ENCODE peak calls at places on chromosomes 11 and 22, in seven cellular contexts. One of them, this sample, is unnamed.

GRCh38 chr22:47073101-47073500 is 310.7 kb downstream of the TBC1D22A start:
- DNase-seq in NCI-H774: no peak
- DNase-seq in sciatic nerve: no peak
- DNase-seq in activated CD4-positive, alpha-beta T cell treated with anti-CD3 and anti-CD28 coated beads, Interleukin-2, amount 50 U/mL, for 24 hours: no peak
- DNase-seq in CD14-positive monocyte: no peak
- DNase-seq in iPS DF 6.9: no peak
- DNase-seq in stimulated activated CD8-positive, alpha-beta memory T cell treated with anti-CD3 and anti-CD28 coated beads, Interleukin-2, amount 100 ng/mL, for 1 hour: no peak
- DNase-seq in this sample: no peak

GRCh38 chr11:31106326-31106725 is 263.2 kb downstream of the DCDC1 start:
- DNase-seq in NCI-H774: no peak
- DNase-seq in activated CD4-positive, alpha-beta T cell treated with anti-CD3 and anti-CD28 coated beads, Interleukin-2, amount 50 U/mL, for 24 hours: no peak
- DNase-seq in stimulated activated CD8-positive, alpha-beta memory T cell treated with anti-CD3 and anti-CD28 coated beads, Interleukin-2, amount 100 ng/mL, for 1 hour: no peak
- DNase-seq in iPS DF 6.9: no peak
- DNase-seq in CD14-positive monocyte: no peak
- DNase-seq in sciatic nerve: no peak
- DNase-seq in this sample: no peak

GRCh38 chr11:101096036-101096704 is 33.4 kb downstream of the PGR start:
- DNase-seq in CD14-positive monocyte: no peak
- DNase-seq in sciatic nerve: no peak
- DNase-seq in iPS DF 6.9: no peak
- DNase-seq in stimulated activated CD8-positive, alpha-beta memory T cell treated with anti-CD3 and anti-CD28 coated beads, Interleukin-2, amount 100 ng/mL, for 1 hour: no peak
- DNase-seq in NCI-H774: no peak
- DNase-seq in activated CD4-positive, alpha-beta T cell treated with anti-CD3 and anti-CD28 coated beads, Interleukin-2, amount 50 U/mL, for 24 hours: no peak
- DNase-seq in this sample: no peak

GRCh38 chr22:39877079-39877682 is 16.4 kb downstream of the ENTHD1 start:
- DNase-seq in CD14-positive monocyte: no peak
- DNase-seq in NCI-H774: no peak
- DNase-seq in sciatic nerve: no peak
- DNase-seq in stimulated activated CD8-positive, alpha-beta memory T cell treated with anti-CD3 and anti-CD28 coated beads, Interleukin-2, amount 100 ng/mL, for 1 hour: no peak
- DNase-seq in activated CD4-positive, alpha-beta T cell treated with anti-CD3 and anti-CD28 coated beads, Interleukin-2, amount 50 U/mL, for 24 hours: no peak
- DNase-seq in iPS DF 6.9: no peak
- DNase-seq in this sample: no peak

GRCh38 chr11:86518211-86518610 is 143.5 kb downstream of the CCDC81 start:
- DNase-seq in iPS DF 6.9: no peak
- DNase-seq in CD14-positive monocyte: no peak
- DNase-seq in NCI-H774: no peak
- DNase-seq in activated CD4-positive, alpha-beta T cell treated with anti-CD3 and anti-CD28 coated beads, Interleukin-2, amount 50 U/mL, for 24 hours: no peak
- DNase-seq in stimulated activated CD8-positive, alpha-beta memory T cell treated with anti-CD3 and anti-CD28 coated beads, Interleukin-2, amount 100 ng/mL, for 1 hour: no peak
- DNase-seq in sciatic nerve: no peak
- DNase-seq in this sample: no peak

GRCh38 chr11:84905411-84905810 is 721.7 kb downstream of the DLG2 start:
- DNase-seq in stimulated activated CD8-positive, alpha-beta memory T cell treated with anti-CD3 and anti-CD28 coated beads, Interleukin-2, amount 100 ng/mL, for 1 hour: no peak
- DNase-seq in sciatic nerve: no peak
- DNase-seq in NCI-H774: no peak
- DNase-seq in CD14-positive monocyte: no peak
- DNase-seq in activated CD4-positive, alpha-beta T cell treated with anti-CD3 and anti-CD28 coated beads, Interleukin-2, amount 50 U/mL, for 24 hours: no peak
- DNase-seq in iPS DF 6.9: no peak
- DNase-seq in this sample: no peak

GRCh38 chr22:22788460-22789037 is 99.1 kb upstream of the IGLL5 start:
- DNase-seq in iPS DF 6.9: no peak
- DNase-seq in activated CD4-positive, alpha-beta T cell treated with anti-CD3 and anti-CD28 coated beads, Interleukin-2, amount 50 U/mL, for 24 hours: no peak
- DNase-seq in CD14-positive monocyte: no peak
- DNase-seq in stimulated activated CD8-positive, alpha-beta memory T cell treated with anti-CD3 and anti-CD28 coated beads, Interleukin-2, amount 100 ng/mL, for 1 hour: no peak
- DNase-seq in NCI-H774: no peak
- DNase-seq in sciatic nerve: no peak
- DNase-seq in this sample: no peak

GRCh38 chr22:47307812-47308211 is 545.4 kb downstream of the TBC1D22A start:
- DNase-seq in CD14-positive monocyte: no peak
- DNase-seq in stimulated activated CD8-positive, alpha-beta memory T cell treated with anti-CD3 and anti-CD28 coated beads, Interleukin-2, amount 100 ng/mL, for 1 hour: no peak
- DNase-seq in sciatic nerve: no peak
- DNase-seq in iPS DF 6.9: no peak
- DNase-seq in NCI-H774: no peak
- DNase-seq in activated CD4-positive, alpha-beta T cell treated with anti-CD3 and anti-CD28 coated beads, Interleukin-2, amount 50 U/mL, for 24 hours: no peak
- DNase-seq in this sample: no peak

GRCh38 chr22:39559456-39560105 is 11.0 kb upstream of the CACNA1I start:
- DNase-seq in sciatic nerve: no peak
- DNase-seq in CD14-positive monocyte: no peak
- DNase-seq in activated CD4-positive, alpha-beta T cell treated with anti-CD3 and anti-CD28 coated beads, Interleukin-2, amount 50 U/mL, for 24 hours: no peak
- DNase-seq in NCI-H774: no peak
- DNase-seq in iPS DF 6.9: peak
- DNase-seq in stimulated activated CD8-positive, alpha-beta memory T cell treated with anti-CD3 and anti-CD28 coated beads, Interleukin-2, amount 100 ng/mL, for 1 hour: no peak
- DNase-seq in this sample: peak

GRCh38 chr11:2540521-2541320 is 95.9 kb downstream of the KCNQ1 start:
- DNase-seq in activated CD4-positive, alpha-beta T cell treated with anti-CD3 and anti-CD28 coated beads, Interleukin-2, amount 50 U/mL, for 24 hours: no peak
- DNase-seq in stimulated activated CD8-positive, alpha-beta memory T cell treated with anti-CD3 and anti-CD28 coated beads, Interleukin-2, amount 100 ng/mL, for 1 hour: no peak
- DNase-seq in sciatic nerve: peak
- DNase-seq in NCI-H774: no peak
- DNase-seq in iPS DF 6.9: no peak
- DNase-seq in CD14-positive monocyte: peak
- DNase-seq in this sample: no peak

GRCh38 chr11:64765291-64765803 is 5.6 kb upstream of the PYGM start:
- DNase-seq in stimulated activated CD8-positive, alpha-beta memory T cell treated with anti-CD3 and anti-CD28 coated beads, Interleukin-2, amount 100 ng/mL, for 1 hour: no peak
- DNase-seq in sciatic nerve: peak
- DNase-seq in activated CD4-positive, alpha-beta T cell treated with anti-CD3 and anti-CD28 coated beads, Interleukin-2, amount 50 U/mL, for 24 hours: no peak
- DNase-seq in iPS DF 6.9: no peak
- DNase-seq in CD14-positive monocyte: no peak
- DNase-seq in NCI-H774: no peak
- DNase-seq in this sample: no peak

GRCh38 chr11:73177380-73178091 is 35.4 kb upstream of the FCHSD2 start:
- DNase-seq in sciatic nerve: no peak
- DNase-seq in CD14-positive monocyte: no peak
- DNase-seq in iPS DF 6.9: no peak
- DNase-seq in NCI-H774: no peak
- DNase-seq in activated CD4-positive, alpha-beta T cell treated with anti-CD3 and anti-CD28 coated beads, Interleukin-2, amount 50 U/mL, for 24 hours: no peak
- DNase-seq in stimulated activated CD8-positive, alpha-beta memory T cell treated with anti-CD3 and anti-CD28 coated beads, Interleukin-2, amount 100 ng/mL, for 1 hour: no peak
- DNase-seq in this sample: no peak

GRCh38 chr11:132312616-132313210 is 942.3 kb downstream of the NTM start:
- DNase-seq in iPS DF 6.9: peak
- DNase-seq in activated CD4-positive, alpha-beta T cell treated with anti-CD3 and anti-CD28 coated beads, Interleukin-2, amount 50 U/mL, for 24 hours: no peak
- DNase-seq in sciatic nerve: no peak
- DNase-seq in CD14-positive monocyte: no peak
- DNase-seq in NCI-H774: peak
- DNase-seq in stimulated activated CD8-positive, alpha-beta memory T cell treated with anti-CD3 and anti-CD28 coated beads, Interleukin-2, amount 100 ng/mL, for 1 hour: no peak
- DNase-seq in this sample: peak

GRCh38 chr11:72348250-72348649 is 86.1 kb downstream of the CLPB start:
- DNase-seq in NCI-H774: no peak
- DNase-seq in iPS DF 6.9: no peak
- DNase-seq in stimulated activated CD8-positive, alpha-beta memory T cell treated with anti-CD3 and anti-CD28 coated beads, Interleukin-2, amount 100 ng/mL, for 1 hour: no peak
- DNase-seq in sciatic nerve: no peak
- DNase-seq in CD14-positive monocyte: no peak
- DNase-seq in activated CD4-positive, alpha-beta T cell treated with anti-CD3 and anti-CD28 coated beads, Interleukin-2, amount 50 U/mL, for 24 hours: no peak
- DNase-seq in this sample: no peak

GRCh38 chr11:87477321-87477720 is 439.6 kb downstream of the TMEM135 start:
- DNase-seq in stimulated activated CD8-positive, alpha-beta memory T cell treated with anti-CD3 and anti-CD28 coated beads, Interleukin-2, amount 100 ng/mL, for 1 hour: no peak
- DNase-seq in sciatic nerve: no peak
- DNase-seq in NCI-H774: no peak
- DNase-seq in iPS DF 6.9: no peak
- DNase-seq in CD14-positive monocyte: no peak
- DNase-seq in activated CD4-positive, alpha-beta T cell treated with anti-CD3 and anti-CD28 coated beads, Interleukin-2, amount 50 U/mL, for 24 hours: no peak
- DNase-seq in this sample: no peak

GRCh38 chr22:46010177-46010867 is 33.4 kb upstream of the WNT7B start:
- DNase-seq in activated CD4-positive, alpha-beta T cell treated with anti-CD3 and anti-CD28 coated beads, Interleukin-2, amount 50 U/mL, for 24 hours: no peak
- DNase-seq in CD14-positive monocyte: no peak
- DNase-seq in sciatic nerve: peak
- DNase-seq in iPS DF 6.9: no peak
- DNase-seq in stimulated activated CD8-positive, alpha-beta memory T cell treated with anti-CD3 and anti-CD28 coated beads, Interleukin-2, amount 100 ng/mL, for 1 hour: no peak
- DNase-seq in NCI-H774: peak
- DNase-seq in this sample: no peak

GRCh38 chr22:31488988-31489617 is 539 bp downstream of the EIF4ENIF1 start:
- DNase-seq in activated CD4-positive, alpha-beta T cell treated with anti-CD3 and anti-CD28 coated beads, Interleukin-2, amount 50 U/mL, for 24 hours: no peak
- DNase-seq in CD14-positive monocyte: no peak
- DNase-seq in stimulated activated CD8-positive, alpha-beta memory T cell treated with anti-CD3 and anti-CD28 coated beads, Interleukin-2, amount 100 ng/mL, for 1 hour: no peak
- DNase-seq in iPS DF 6.9: no peak
- DNase-seq in NCI-H774: no peak
- DNase-seq in sciatic nerve: no peak
- DNase-seq in this sample: peak

GRCh38 chr11:119795231-119795630 is 66.2 kb upstream of the NECTIN1 start:
- DNase-seq in stimulated activated CD8-positive, alpha-beta memory T cell treated with anti-CD3 and anti-CD28 coated beads, Interleukin-2, amount 100 ng/mL, for 1 hour: no peak
- DNase-seq in NCI-H774: no peak
- DNase-seq in CD14-positive monocyte: no peak
- DNase-seq in iPS DF 6.9: no peak
- DNase-seq in activated CD4-positive, alpha-beta T cell treated with anti-CD3 and anti-CD28 coated beads, Interleukin-2, amount 50 U/mL, for 24 hours: no peak
- DNase-seq in sciatic nerve: no peak
- DNase-seq in this sample: no peak

GRCh38 chr11:122097419-122098001 is 18.5 kb downstream of the BLID start:
- DNase-seq in activated CD4-positive, alpha-beta T cell treated with anti-CD3 and anti-CD28 coated beads, Interleukin-2, amount 50 U/mL, for 24 hours: no peak
- DNase-seq in CD14-positive monocyte: no peak
- DNase-seq in sciatic nerve: no peak
- DNase-seq in stimulated activated CD8-positive, alpha-beta memory T cell treated with anti-CD3 and anti-CD28 coated beads, Interleukin-2, amount 100 ng/mL, for 1 hour: no peak
- DNase-seq in NCI-H774: no peak
- DNase-seq in iPS DF 6.9: no peak
- DNase-seq in this sample: no peak

GRCh38 chr11:33724644-33725035 is 11.6 kb downstream of the CD59 start:
- DNase-seq in CD14-positive monocyte: no peak
- DNase-seq in iPS DF 6.9: no peak
- DNase-seq in stimulated activated CD8-positive, alpha-beta memory T cell treated with anti-CD3 and anti-CD28 coated beads, Interleukin-2, amount 100 ng/mL, for 1 hour: no peak
- DNase-seq in activated CD4-positive, alpha-beta T cell treated with anti-CD3 and anti-CD28 coated beads, Interleukin-2, amount 50 U/mL, for 24 hours: no peak
- DNase-seq in NCI-H774: no peak
- DNase-seq in sciatic nerve: no peak
- DNase-seq in this sample: no peak

GRCh38 chr11:111422494-111423249 is 43.6 kb upstream of the POU2AF1 start:
- DNase-seq in activated CD4-positive, alpha-beta T cell treated with anti-CD3 and anti-CD28 coated beads, Interleukin-2, amount 50 U/mL, for 24 hours: peak
- DNase-seq in NCI-H774: peak
- DNase-seq in stimulated activated CD8-positive, alpha-beta memory T cell treated with anti-CD3 and anti-CD28 coated beads, Interleukin-2, amount 100 ng/mL, for 1 hour: no peak
- DNase-seq in iPS DF 6.9: peak
- DNase-seq in sciatic nerve: peak
- DNase-seq in CD14-positive monocyte: no peak
- DNase-seq in this sample: peak

GRCh38 chr11:118264568-118265470 is 722 bp upstream of the MPZL2 start:
- DNase-seq in sciatic nerve: no peak
- DNase-seq in activated CD4-positive, alpha-beta T cell treated with anti-CD3 and anti-CD28 coated beads, Interleukin-2, amount 50 U/mL, for 24 hours: no peak
- DNase-seq in iPS DF 6.9: no peak
- DNase-seq in CD14-positive monocyte: no peak
- DNase-seq in stimulated activated CD8-positive, alpha-beta memory T cell treated with anti-CD3 and anti-CD28 coated beads, Interleukin-2, amount 100 ng/mL, for 1 hour: no peak
- DNase-seq in NCI-H774: no peak
- DNase-seq in this sample: no peak

GRCh38 chr11:108154591-108154990 is 33.2 kb downstream of the ACAT1 start:
- DNase-seq in CD14-positive monocyte: no peak
- DNase-seq in activated CD4-positive, alpha-beta T cell treated with anti-CD3 and anti-CD28 coated beads, Interleukin-2, amount 50 U/mL, for 24 hours: no peak
- DNase-seq in iPS DF 6.9: no peak
- DNase-seq in stimulated activated CD8-positive, alpha-beta memory T cell treated with anti-CD3 and anti-CD28 coated beads, Interleukin-2, amount 100 ng/mL, for 1 hour: no peak
- DNase-seq in sciatic nerve: no peak
- DNase-seq in NCI-H774: no peak
- DNase-seq in this sample: no peak

This sample was measured in endothelial cell.